ENCODE peak calls at places on chromosomes 5 and 9, in seven cellular contexts. Y is HCT116, R is stomach, P is adrenal gland, Q is prostate gland, N is heart left ventricle, L is tibial nerve. V is an unnamed sample.

GRCh38 chr5:119072496-119072895 is 1.6 kb downstream of the DMXL1 start:
- DNase-seq in Y (no peak), R (no peak), P (no peak), Q (no peak), N (no peak), L (no peak), V (no peak)

GRCh38 chr5:78472469-78473106 is 112.2 kb downstream of the SCAMP1 start:
- DNase-seq in Y (no peak), R (no peak), P (no peak), Q (no peak), N (no peak), L (no peak), V (no peak)

GRCh38 chr9:14348241-14349140 is 34.5 kb upstream of the NFIB start:
- DNase-seq in Y (no peak), R (no peak), P (no peak), Q (no peak), N (peak; percentile 32), L (no peak), V (peak; percentile 35)

GRCh38 chr5:83097582-83098265 is 20.4 kb downstream of the XRCC4 start:
- DNase-seq in Y (no peak), R (no peak), P (no peak), Q (no peak), N (no peak), L (no peak), V (no peak)

GRCh38 chr5:103031607-103032006 is 88.3 kb downstream of the GIN1 start:
- DNase-seq in Y (no peak), R (no peak), P (no peak), Q (no peak), N (no peak), L (no peak), V (no peak)

GRCh38 chr9:107137495-107138202 is 145.4 kb upstream of the RAD23B start:
- DNase-seq in Y (peak; percentile 29), R (no peak), P (no peak), Q (no peak), N (no peak), L (no peak), V (no peak)

GRCh38 chr5:124662261-124662781 is 84.1 kb downstream of the ZNF608 start:
- DNase-seq in Y (peak; percentile 70), R (no peak), P (no peak), Q (no peak), N (no peak), L (no peak), V (no peak)

GRCh38 chr5:849651-850301 is 1.0 kb downstream of the ZDHHC11 start:
- DNase-seq in Y (no peak), R (peak; percentile 48), P (no peak), Q (no peak), N (no peak), L (no peak), V (no peak)

GRCh38 chr9:78213696-78214095 is 22.2 kb upstream of the CEP78 start:
- DNase-seq in Y (no peak), R (no peak), P (no peak), Q (no peak), N (no peak), L (no peak), V (no peak)

GRCh38 chr5:23314827-23315226 is 192.6 kb upstream of the PRDM9 start:
- DNase-seq in Y (no peak), R (no peak), P (no peak), Q (no peak), N (no peak), L (no peak), V (no peak)

GRCh38 chr9:27337833-27338526 is 41.0 kb upstream of the EQTN start:
- DNase-seq in Y (no peak), R (peak; percentile 41), P (no peak), Q (no peak), N (no peak), L (no peak), V (no peak)

GRCh38 chr9:87604886-87605588 is 107.4 kb downstream of the DAPK1 start:
- DNase-seq in Y (no peak), R (no peak), P (no peak), Q (no peak), N (no peak), L (no peak), V (no peak)
- H3K4me1 ChIP-seq in Y (no peaks in the 10 kb centered on the region), R (peaks cover 10% of the 10 kb centered on the region), P (peaks cover 11% of the 10 kb centered on the region), Q (no peaks in the 10 kb centered on the region), N (peaks cover 6% of the 10 kb centered on the region), L (peaks cover 10% of the 10 kb centered on the region), V (no peaks in the 10 kb centered on the region)

GRCh38 chr5:149322518-149322917 is 22.8 kb upstream of the GRPEL2 start:
- DNase-seq in Y (no peak), R (no peak), P (no peak), Q (no peak), N (no peak), L (no peak), V (no peak)

GRCh38 chr5:149323235-149324205 is 21.8 kb upstream of the GRPEL2 start:
- DNase-seq in Y (no peak), R (no peak), P (no peak), Q (no peak), N (no peak), L (no peak), V (no peak)

GRCh38 chr5:149319174-149319573 is 26.1 kb upstream of the GRPEL2 start:
- DNase-seq in Y (no peak), R (no peak), P (no peak), Q (no peak), N (no peak), L (no peak), V (no peak)

GRCh38 chr5:149317281-149318048 is 27.8 kb upstream of the GRPEL2 start:
- DNase-seq in Y (peak; percentile 23), R (peak; percentile 34), P (no peak), Q (no peak), N (no peak), L (no peak), V (no peak)

DNA sequence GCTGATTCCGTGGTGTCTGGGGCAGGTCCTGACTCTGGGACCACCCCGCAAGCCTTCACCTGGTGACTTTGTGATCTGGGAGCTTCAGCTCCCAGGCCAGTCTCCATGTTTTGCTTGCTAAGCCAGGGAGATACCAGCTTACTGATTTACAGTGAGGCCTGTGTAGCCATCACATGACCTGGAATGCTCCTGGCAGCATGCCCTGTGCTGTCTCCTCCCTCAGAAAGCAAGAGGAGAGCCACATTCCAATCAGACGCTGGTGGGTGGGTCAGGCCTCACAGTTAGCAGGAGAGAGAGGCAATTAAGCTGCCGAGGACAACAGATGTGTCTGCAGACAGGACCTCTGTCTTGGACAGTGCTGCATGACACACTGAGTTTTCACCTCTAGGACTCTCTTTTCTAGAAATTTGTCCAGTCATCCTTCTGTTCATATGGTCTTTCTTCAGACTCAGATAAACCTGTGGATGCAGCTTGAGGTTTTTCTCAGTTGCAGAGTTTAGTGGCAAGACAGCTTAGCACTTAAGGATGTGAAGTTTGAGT is 24.4 kb upstream of the GRPEL2 start:
- DNase-seq in Y (peak; percentile 63), R (peak; percentile 88), P (peak; percentile 87), Q (peak; percentile 84), N (peak; percentile 90), L (peak; percentile 72), V (peak; percentile 58)
- TF ChIP-seq POLR2A in Y (no peak), R (no peak), P (peak; percentile 38), Q (no peak), N (no peak), L (no peak), V (no peak)

GRCh38 chr5:137888489-137888874 is 775 bp upstream of the PKD2L2 start:
- DNase-seq in Y (no peak), R (no peak), P (no peak), Q (no peak), N (no peak), L (no peak), V (no peak)
- H3K4me3 ChIP-seq in Y (no peak overlapping the region), R (no peak overlapping the region), P (peak overlapping the region; percentile 54), Q (peak overlapping the region; percentile 24), N (peak overlapping the region; percentile 72), L (peak overlapping the region; percentile 52), V (peak overlapping the region; percentile 51)

DNA sequence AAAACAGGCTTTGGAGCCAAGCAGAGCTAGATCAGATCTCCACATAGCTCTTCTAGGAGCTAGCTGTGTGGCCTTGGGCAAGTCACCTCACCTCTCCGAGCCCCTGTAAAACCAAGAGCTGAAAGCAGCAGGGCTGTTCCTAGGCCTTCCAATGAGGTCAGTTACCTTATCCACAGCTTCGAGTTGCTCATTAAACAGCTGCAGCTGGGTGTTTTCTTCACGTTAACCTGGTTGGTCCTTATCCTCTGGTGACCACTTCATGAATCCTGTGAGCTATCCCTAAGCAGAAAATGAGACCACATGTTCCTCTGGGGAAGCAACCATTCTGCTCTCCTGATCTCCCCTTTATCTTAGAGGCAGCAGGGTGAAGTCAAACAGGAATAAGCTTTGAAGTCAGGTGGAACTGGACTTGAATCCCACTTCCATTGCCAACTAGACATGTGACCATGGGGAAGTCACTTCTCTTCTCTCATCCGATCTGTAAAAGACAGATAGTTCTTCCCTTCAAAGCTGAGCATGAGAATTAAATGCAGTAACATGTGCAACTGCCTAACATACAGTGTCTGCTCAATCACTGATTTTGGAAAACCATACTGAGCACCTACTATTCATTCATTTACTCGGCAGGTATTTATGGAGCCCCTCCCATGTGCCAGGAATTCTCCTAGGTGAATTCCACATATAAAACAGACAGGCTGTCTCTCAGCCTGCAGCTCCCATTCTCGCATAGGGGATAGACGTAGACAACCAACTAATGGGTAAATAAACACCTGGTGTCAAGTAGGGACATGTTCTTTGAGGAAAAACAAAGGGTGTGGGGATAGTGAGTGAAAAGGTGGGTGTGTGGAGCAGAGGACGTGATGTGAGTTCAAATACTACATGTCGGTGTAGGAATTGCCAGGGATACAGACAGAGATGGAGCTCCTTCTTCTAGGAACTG is 111.7 kb upstream of the BOD1 start:
- DNase-seq in Y (no peak), R (no peak), P (no peak), Q (no peak), N (no peak), L (no peak), V (no peak)
- H3K4me1 ChIP-seq in Y (no peaks in the 10 kb centered on the region), R (no peaks in the 10 kb centered on the region), P (no peaks in the 10 kb centered on the region), Q (no peaks in the 10 kb centered on the region), N (no peaks in the 10 kb centered on the region), L (no peaks in the 10 kb centered on the region), V (no peaks in the 10 kb centered on the region)

DNA sequence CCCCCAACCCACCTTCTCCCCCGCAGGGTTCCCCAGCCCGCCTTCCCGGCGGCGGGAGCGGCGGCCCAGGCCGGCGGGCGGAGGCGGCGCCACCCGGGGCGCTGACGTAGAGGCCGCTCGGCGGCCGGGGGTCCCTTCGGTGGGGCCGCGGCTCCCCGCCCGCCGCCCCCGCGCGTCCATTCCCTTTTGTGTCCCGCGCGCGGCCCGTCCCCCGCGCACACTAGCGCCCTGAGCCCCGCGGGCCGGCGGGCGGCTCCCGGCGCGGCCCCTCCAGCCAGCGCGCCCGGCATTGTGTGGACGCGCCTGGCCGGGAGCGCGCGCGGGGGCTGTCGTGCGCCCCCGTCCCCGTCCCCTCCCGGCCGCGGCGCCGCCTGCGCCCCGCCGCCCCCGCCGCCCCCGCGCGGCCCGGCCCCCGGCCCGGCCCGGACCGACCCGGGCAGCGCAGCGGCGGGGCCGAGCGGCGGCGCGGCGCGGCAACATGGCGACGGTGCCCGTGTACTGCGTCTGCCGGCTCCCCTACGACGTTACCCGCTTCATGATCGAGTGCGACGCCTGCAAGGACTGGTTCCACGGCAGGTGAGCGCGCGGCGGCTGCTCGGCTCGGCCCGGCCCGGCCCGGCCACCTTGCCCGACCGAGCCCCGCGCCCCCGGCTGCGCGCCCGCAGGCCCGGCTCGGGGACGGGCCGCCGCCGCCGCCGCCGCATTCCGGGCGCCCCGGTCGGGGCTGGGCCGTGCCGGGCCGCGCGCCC is at the start of gene PHF2:
- DNase-seq in Y (no peak), R (no peak), P (peak; percentile 39), Q (no peak), N (no peak), L (no peak), V (no peak)
- TF ChIP-seq POLR2A in Y (no peak), R (no peak), P (peak; percentile 30), Q (no peak), N (no peak), L (peak; percentile 43), V (peak; percentile 47)

V was measured in gastrocnemius medialis.